ENCODE peak calls at places on chromosomes 1 and 21, in five cellular contexts. One of them, this sample, is unnamed.

GRCh38 chr1:243520831-243521230 is 265.0 kb downstream of the SDCCAG8 start:
- DNase-seq in hepatocyte: no peak
- DNase-seq in small intestine: no peak
- DNase-seq in neuronal stem cell: no peak
- DNase-seq in osteoblast: no peak
- DNase-seq in this sample: no peak

GRCh38 chr1:222392571-222392970 is 155.3 kb downstream of the HHIPL2 start:
- DNase-seq in hepatocyte: no peak
- DNase-seq in small intestine: no peak
- DNase-seq in neuronal stem cell: no peak
- DNase-seq in osteoblast: peak; percentile 68
- DNase-seq in this sample: no peak

GRCh38 chr21:41054206-41054605 is 113.8 kb upstream of the BACE2 start:
- DNase-seq in hepatocyte: no peak
- DNase-seq in small intestine: no peak
- DNase-seq in neuronal stem cell: no peak
- DNase-seq in osteoblast: no peak
- DNase-seq in this sample: no peak

GRCh38 chr1:59308839-59309238 is 11.9 kb downstream of the FGGY start:
- DNase-seq in hepatocyte: no peak
- DNase-seq in small intestine: no peak
- DNase-seq in neuronal stem cell: no peak
- DNase-seq in osteoblast: no peak
- DNase-seq in this sample: no peak

GRCh38 chr1:14944471-14944981 is 209.0 kb upstream of the TMEM51 start:
- DNase-seq in hepatocyte: no peak
- DNase-seq in small intestine: no peak
- DNase-seq in neuronal stem cell: no peak
- DNase-seq in osteoblast: peak; percentile 44
- DNase-seq in this sample: no peak

GRCh38 chr21:45294509-45295291 is 7.0 kb upstream of the POFUT2 start:
- DNase-seq in hepatocyte: peak; percentile 92
- DNase-seq in small intestine: no peak
- DNase-seq in neuronal stem cell: no peak
- DNase-seq in osteoblast: peak; percentile 99
- DNase-seq in this sample: peak; percentile 78

GRCh38 chr1:232459826-232460225 is 170.1 kb downstream of the SIPA1L2 start:
- DNase-seq in hepatocyte: no peak
- DNase-seq in small intestine: no peak
- DNase-seq in neuronal stem cell: no peak
- DNase-seq in osteoblast: no peak
- DNase-seq in this sample: no peak

GRCh38 chr1:18229620-18230019 is 122.0 kb downstream of the IGSF21 start:
- DNase-seq in hepatocyte: no peak
- DNase-seq in small intestine: no peak
- DNase-seq in neuronal stem cell: no peak
- DNase-seq in osteoblast: no peak
- DNase-seq in this sample: no peak

GRCh38 chr1:41823453-41823852 is 95.3 kb downstream of the HIVEP3 start:
- DNase-seq in hepatocyte: no peak
- DNase-seq in small intestine: no peak
- DNase-seq in neuronal stem cell: peak; percentile 86
- DNase-seq in osteoblast: no peak
- DNase-seq in this sample: no peak

GRCh38 chr21:37458669-37459276 is 92.2 kb downstream of the DYRK1A start:
- DNase-seq in hepatocyte: no peak
- DNase-seq in small intestine: no peak
- DNase-seq in neuronal stem cell: no peak
- DNase-seq in osteoblast: no peak
- DNase-seq in this sample: no peak

GRCh38 chr21:25080161-25080560 is 527.1 kb downstream of the MRPL39 start:
- DNase-seq in hepatocyte: no peak
- DNase-seq in small intestine: no peak
- DNase-seq in neuronal stem cell: no peak
- DNase-seq in osteoblast: no peak
- DNase-seq in this sample: no peak

GRCh38 chr1:9084883-9085282 is 15.4 kb upstream of the SLC2A5 start:
- DNase-seq in hepatocyte: no peak
- DNase-seq in small intestine: no peak
- DNase-seq in neuronal stem cell: no peak
- DNase-seq in osteoblast: peak; percentile 93
- DNase-seq in this sample: no peak

GRCh38 chr1:23776198-23776597 is 2.0 kb upstream of the PITHD1 start:
- DNase-seq in hepatocyte: no peak
- DNase-seq in small intestine: no peak
- DNase-seq in neuronal stem cell: no peak
- DNase-seq in osteoblast: no peak
- DNase-seq in this sample: no peak

GRCh38 chr1:23768733-23769132 is 9.5 kb upstream of the PITHD1 start:
- DNase-seq in hepatocyte: no peak
- DNase-seq in small intestine: no peak
- DNase-seq in neuronal stem cell: no peak
- DNase-seq in osteoblast: no peak
- DNase-seq in this sample: no peak

GRCh38 chr1:23772854-23773242 is 5.4 kb upstream of the PITHD1 start:
- DNase-seq in hepatocyte: no peak
- DNase-seq in small intestine: no peak
- DNase-seq in neuronal stem cell: no peak
- DNase-seq in osteoblast: no peak
- DNase-seq in this sample: no peak

GRCh38 chr1:23774174-23774880 is 3.9 kb upstream of the PITHD1 start:
- DNase-seq in hepatocyte: no peak
- DNase-seq in small intestine: no peak
- DNase-seq in neuronal stem cell: no peak
- DNase-seq in osteoblast: peak; percentile 51
- DNase-seq in this sample: no peak

GRCh38 chr1:23772049-23772853 is 6.0 kb upstream of the PITHD1 start:
- DNase-seq in hepatocyte: peak; percentile 91
- DNase-seq in small intestine: peak; percentile 83
- DNase-seq in neuronal stem cell: peak; percentile 78
- DNase-seq in osteoblast: peak; percentile 91
- DNase-seq in this sample: peak; percentile 90
- H3K4me3 ChIP-seq in hepatocyte: no peak overlapping the region
- H3K4me3 ChIP-seq in small intestine: no peak overlapping the region
- H3K4me3 ChIP-seq in neuronal stem cell: no peak overlapping the region
- H3K4me3 ChIP-seq in osteoblast: no peak overlapping the region
- H3K4me3 ChIP-seq in this sample: no peak overlapping the region

GRCh38 chr1:220875233-220875632 is 4.0 kb upstream of the HLX start:
- DNase-seq in hepatocyte: no peak
- DNase-seq in small intestine: no peak
- DNase-seq in neuronal stem cell: no peak
- DNase-seq in osteoblast: no peak
- DNase-seq in this sample: no peak
- H3K4me3 ChIP-seq in hepatocyte: no peak overlapping the region
- H3K4me3 ChIP-seq in small intestine: no peak overlapping the region
- H3K4me3 ChIP-seq in neuronal stem cell: no peak overlapping the region
- H3K4me3 ChIP-seq in osteoblast: no peak overlapping the region
- H3K4me3 ChIP-seq in this sample: no peak overlapping the region

GRCh38 chr1:77288275-77288674 is 6.5 kb downstream of the AK5 start:
- DNase-seq in hepatocyte: no peak
- DNase-seq in small intestine: no peak
- DNase-seq in neuronal stem cell: no peak
- DNase-seq in osteoblast: no peak
- DNase-seq in this sample: no peak

GRCh38 chr1:77287535-77287934 is 5.7 kb downstream of the AK5 start:
- DNase-seq in hepatocyte: no peak
- DNase-seq in small intestine: no peak
- DNase-seq in neuronal stem cell: no peak
- DNase-seq in osteoblast: no peak
- DNase-seq in this sample: no peak

GRCh38 chr1:77290576-77290975 is 8.8 kb downstream of the AK5 start:
- DNase-seq in hepatocyte: no peak
- DNase-seq in small intestine: no peak
- DNase-seq in neuronal stem cell: no peak
- DNase-seq in osteoblast: no peak
- DNase-seq in this sample: no peak

GRCh38 chr1:77292551-77292950 is 10.7 kb downstream of the AK5 start:
- DNase-seq in hepatocyte: no peak
- DNase-seq in small intestine: no peak
- DNase-seq in neuronal stem cell: no peak
- DNase-seq in osteoblast: no peak
- DNase-seq in this sample: no peak
- H3K4me3 ChIP-seq in hepatocyte: no peak overlapping the region
- H3K4me3 ChIP-seq in small intestine: no peak overlapping the region
- H3K4me3 ChIP-seq in neuronal stem cell: no peak overlapping the region
- H3K4me3 ChIP-seq in osteoblast: no peak overlapping the region
- H3K4me3 ChIP-seq in this sample: no peak overlapping the region

DNA sequence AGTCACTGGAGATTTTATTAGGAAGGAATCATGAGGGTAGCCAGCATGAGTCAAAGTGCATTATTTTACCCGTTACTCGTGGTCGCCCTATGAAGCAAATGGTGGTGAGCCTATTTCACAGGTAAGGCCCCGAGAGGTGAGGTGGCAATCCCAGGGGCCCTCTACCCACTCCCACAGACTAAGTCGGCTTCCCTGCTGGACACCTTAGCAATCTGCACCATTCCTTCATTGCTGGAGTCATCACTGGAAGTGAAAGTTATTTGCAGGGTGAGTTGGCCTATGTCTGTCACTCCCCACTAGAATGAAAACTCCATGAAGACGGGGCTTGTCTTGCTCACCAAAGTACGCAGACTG is 52.7 kb downstream of the TOMM20 start:
- DNase-seq in hepatocyte: no peak
- DNase-seq in small intestine: no peak
- DNase-seq in neuronal stem cell: no peak
- DNase-seq in osteoblast: peak; percentile 78
- DNase-seq in this sample: no peak
- H3K4me3 ChIP-seq in hepatocyte: no peak overlapping the region
- H3K4me3 ChIP-seq in small intestine: no peak overlapping the region
- H3K4me3 ChIP-seq in neuronal stem cell: no peak overlapping the region
- H3K4me3 ChIP-seq in osteoblast: peak overlapping the region; percentile 51
- H3K4me3 ChIP-seq in this sample: no peak overlapping the region

GRCh38 chr21:43853851-43854772 is 10.9 kb upstream of the AGPAT3 start:
- DNase-seq in hepatocyte: no peak
- DNase-seq in small intestine: no peak
- DNase-seq in neuronal stem cell: no peak
- DNase-seq in osteoblast: peak; percentile 66
- DNase-seq in this sample: no peak
- H3K4me3 ChIP-seq in hepatocyte: no peak overlapping the region
- H3K4me3 ChIP-seq in small intestine: no peak overlapping the region
- H3K4me3 ChIP-seq in neuronal stem cell: peak overlapping the region; percentile 12
- H3K4me3 ChIP-seq in osteoblast: no peak overlapping the region
- H3K4me3 ChIP-seq in this sample: no peak overlapping the region

GRCh38 chr21:32371913-32372314 is 20.9 kb downstream of the URB1 start:
- DNase-seq in hepatocyte: no peak
- DNase-seq in small intestine: no peak
- DNase-seq in neuronal stem cell: no peak
- DNase-seq in osteoblast: peak; percentile 55
- DNase-seq in this sample: no peak
- H3K4me3 ChIP-seq in hepatocyte: no peak overlapping the region
- H3K4me3 ChIP-seq in small intestine: no peak overlapping the region
- H3K4me3 ChIP-seq in neuronal stem cell: no peak overlapping the region
- H3K4me3 ChIP-seq in osteoblast: peak overlapping the region; percentile 8
- H3K4me3 ChIP-seq in this sample: no peak overlapping the region

DNA sequence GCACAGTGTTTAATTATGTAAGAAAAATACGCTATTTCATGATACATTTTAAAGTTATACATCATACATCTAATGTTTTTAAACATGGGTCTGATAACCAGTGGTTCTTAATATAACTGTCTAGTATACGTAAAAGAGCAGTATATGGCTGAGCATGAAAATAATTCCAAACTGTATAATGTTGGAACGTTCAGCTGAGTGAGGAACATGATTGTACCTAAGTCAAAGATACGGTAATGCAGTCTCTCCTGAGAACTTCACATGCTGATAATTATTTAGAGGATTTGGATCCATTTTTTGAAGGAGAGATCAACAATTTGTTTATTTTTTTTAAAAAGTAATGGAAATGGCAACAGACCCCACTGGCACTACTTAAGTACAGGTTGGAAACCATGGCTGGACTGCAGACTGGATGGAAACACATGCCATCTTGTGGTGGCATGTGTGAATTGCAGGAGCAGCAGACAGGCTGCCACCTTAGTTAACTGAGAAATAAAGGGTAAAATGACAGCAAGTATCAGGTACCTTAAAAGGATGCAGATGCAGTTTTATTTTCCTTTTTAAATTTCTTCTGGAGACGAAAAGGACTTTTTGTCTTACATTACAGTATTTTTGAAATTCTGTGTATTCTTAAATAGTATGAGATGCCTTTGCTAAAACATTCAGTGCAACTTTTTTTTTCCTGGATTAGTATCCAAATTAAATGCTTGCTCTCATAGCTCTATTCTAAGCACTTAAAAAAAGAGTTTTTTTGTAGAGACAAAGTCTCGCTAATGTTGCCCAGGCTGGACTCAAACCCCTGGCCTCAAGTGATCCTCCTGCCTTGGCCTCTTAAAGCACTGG is 73.8 kb downstream of the MTR start:
- DNase-seq in hepatocyte: peak; percentile 65
- DNase-seq in small intestine: peak; percentile 55
- DNase-seq in neuronal stem cell: peak; percentile 47
- DNase-seq in osteoblast: no peak
- DNase-seq in this sample: peak; percentile 33
- H3K4me3 ChIP-seq in hepatocyte: no peak overlapping the region
- H3K4me3 ChIP-seq in small intestine: no peak overlapping the region
- H3K4me3 ChIP-seq in neuronal stem cell: no peak overlapping the region
- H3K4me3 ChIP-seq in osteoblast: no peak overlapping the region
- H3K4me3 ChIP-seq in this sample: no peak overlapping the region

DNA sequence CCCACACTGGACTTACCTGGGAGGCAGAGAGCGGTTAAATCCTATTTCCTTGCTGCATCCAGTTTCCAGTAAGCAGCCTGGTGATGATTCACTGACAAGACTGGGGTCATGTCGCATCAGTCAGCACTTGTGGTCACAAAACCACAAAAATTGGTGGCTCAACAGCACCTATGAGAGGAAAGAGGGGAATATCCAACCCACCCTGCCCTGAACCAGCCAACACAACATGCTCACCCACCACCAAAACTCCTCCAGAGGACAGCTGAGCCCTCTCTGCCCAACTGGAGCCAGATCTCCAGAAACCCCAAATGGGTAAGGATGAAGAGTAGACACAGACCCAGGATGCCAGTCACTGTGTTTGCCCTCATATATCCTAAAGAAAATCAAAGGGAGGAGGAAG is 64.1 kb downstream of the CD46 start:
- DNase-seq in hepatocyte: no peak
- DNase-seq in small intestine: no peak
- DNase-seq in neuronal stem cell: no peak
- DNase-seq in osteoblast: peak; percentile 76
- DNase-seq in this sample: no peak
- H3K4me3 ChIP-seq in hepatocyte: no peak overlapping the region
- H3K4me3 ChIP-seq in small intestine: no peak overlapping the region
- H3K4me3 ChIP-seq in neuronal stem cell: no peak overlapping the region
- H3K4me3 ChIP-seq in osteoblast: no peak overlapping the region
- H3K4me3 ChIP-seq in this sample: no peak overlapping the region